ENCODE peak calls at places on chromosomes 6 and 20, in four cellular contexts. K is tibial nerve, V is upper lobe of left lung, D is ovary. N is an unnamed sample.

GRCh38 chr6:147005499-147005898 is 198.7 kb upstream of the STXBP5 start:
- DNase-seq in V (no peak), D (no peak), K (no peak), N (no peak)

GRCh38 chr6:50655848-50656453 is 57.4 kb upstream of the TFAP2D start:
- DNase-seq in V (no peak), K (no peak), D (no peak), N (no peak)

GRCh38 chr6:40803897-40804702 is 216.9 kb upstream of the LRFN2 start:
- DNase-seq in D (no peak), K (no peak), V (no peak), N (no peak)

GRCh38 chr6:125129354-125129753 is 24.2 kb upstream of the TPD52L1 start:
- DNase-seq in D (no peak), V (no peak), K (no peak), N (no peak)

GRCh38 chr20:62276448-62276847 is 26.3 kb upstream of the ADRM1 start:
- DNase-seq in K (no peak), V (no peak), D (no peak), N (no peak)

GRCh38 chr20:46112430-46113020 is 5.6 kb upstream of the CD40 start:
- DNase-seq in D (no peak), V (no peak), K (no peak), N (no peak)

GRCh38 chr6:136289327-136289578 is 393 bp downstream of the BCLAF1 start:
- DNase-seq in K (peak), D (peak), V (peak), N (peak)

GRCh38 chr20:64069209-64069613 is 6.2 kb downstream of the TCEA2 start:
- DNase-seq in K (no peak), D (no peak), V (peak), N (no peak)

GRCh38 chr6:128554302-128554701 is 33.9 kb upstream of the PTPRK start:
- DNase-seq in V (no peak), D (no peak), K (no peak), N (no peak)

GRCh38 chr20:40322941-40323340 is 366.1 kb downstream of the MAFB start:
- DNase-seq in D (no peak), K (no peak), V (no peak), N (no peak)

GRCh38 chr6:159777240-159777904 is 12.0 kb downstream of the TCP1 start:
- DNase-seq in V (no peak), D (no peak), K (no peak), N (no peak)

GRCh38 chr20:44221368-44221767 is 10.8 kb upstream of the OSER1 start:
- DNase-seq in V (no peak), K (no peak), D (no peak), N (no peak)

GRCh38 chr20:44222027-44222426 is 11.5 kb upstream of the OSER1 start:
- DNase-seq in D (no peak), V (no peak), K (no peak), N (no peak)

GRCh38 chr20:44224651-44225050 is 14.1 kb upstream of the OSER1 start:
- DNase-seq in V (no peak), K (no peak), D (no peak), N (no peak)

GRCh38 chr20:44223721-44224120 is 13.2 kb upstream of the OSER1 start:
- DNase-seq in D (no peak), V (no peak), K (no peak), N (no peak)

GRCh38 chr20:44222969-44223368 is 12.4 kb upstream of the OSER1 start:
- DNase-seq in V (no peak), D (no peak), K (no peak), N (no peak)
- TF ChIP-seq CTCF in V (no peak), D (no peak), K (no peak), N (no peak)

DNA sequence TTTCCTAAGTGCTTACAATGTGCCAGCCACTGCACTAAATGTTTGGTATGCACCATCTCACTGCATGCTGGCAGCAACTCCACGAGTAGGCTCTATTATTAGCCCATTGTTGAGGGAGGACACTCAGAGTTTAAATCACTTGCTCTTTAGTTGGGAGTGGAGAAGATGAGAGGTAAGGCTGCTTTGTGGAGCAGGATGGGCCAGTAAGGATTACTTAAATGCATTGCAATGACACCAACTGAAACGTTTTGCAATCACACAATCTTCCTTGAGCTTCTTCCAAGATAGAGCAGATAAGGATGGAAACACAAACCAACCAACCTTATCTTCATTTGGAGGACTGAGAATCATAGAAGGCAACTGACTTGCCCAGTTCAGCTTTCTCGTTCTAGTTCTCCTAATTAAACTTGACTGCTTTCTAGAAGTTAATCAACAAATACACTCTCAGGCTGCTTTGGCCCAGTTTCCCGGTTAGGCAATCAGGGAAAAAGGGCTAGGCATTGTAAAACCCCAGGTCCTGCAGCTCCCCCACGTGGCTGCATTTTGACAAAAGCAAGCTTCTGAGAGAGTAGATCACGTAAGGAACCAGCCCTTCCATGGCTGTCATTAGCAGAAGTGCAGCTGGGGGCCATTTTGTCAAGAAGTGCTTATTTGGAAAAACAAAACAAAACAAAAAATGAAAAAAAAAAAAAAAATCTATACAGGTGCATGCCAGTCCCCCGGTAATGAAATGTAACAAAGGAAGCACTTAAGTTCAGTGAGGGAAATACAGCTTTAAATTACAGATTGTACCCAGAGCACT is 130.6 kb downstream of the BCAS1 start:
- DNase-seq in D (peak), V (no peak), K (peak), N (peak)
- TF ChIP-seq POLR2A in D (no peak), V (no peak), K (no peak), N (no peak)

GRCh38 chr6:82257088-82257774 is 9.7 kb upstream of the IBTK start:
- DNase-seq in D (no peak), K (no peak), V (no peak), N (no peak)
- TF ChIP-seq CTCF in D (no peak), K (no peak), V (no peak), N (no peak)

GRCh38 chr20:32820000-32820697 is 395 bp downstream of the MAPRE1 start:
- DNase-seq in D (peak), V (peak), K (peak), N (no peak)
- TF ChIP-seq POLR2A in D (peak), V (no peak), K (peak), N (no peak)

DNA sequence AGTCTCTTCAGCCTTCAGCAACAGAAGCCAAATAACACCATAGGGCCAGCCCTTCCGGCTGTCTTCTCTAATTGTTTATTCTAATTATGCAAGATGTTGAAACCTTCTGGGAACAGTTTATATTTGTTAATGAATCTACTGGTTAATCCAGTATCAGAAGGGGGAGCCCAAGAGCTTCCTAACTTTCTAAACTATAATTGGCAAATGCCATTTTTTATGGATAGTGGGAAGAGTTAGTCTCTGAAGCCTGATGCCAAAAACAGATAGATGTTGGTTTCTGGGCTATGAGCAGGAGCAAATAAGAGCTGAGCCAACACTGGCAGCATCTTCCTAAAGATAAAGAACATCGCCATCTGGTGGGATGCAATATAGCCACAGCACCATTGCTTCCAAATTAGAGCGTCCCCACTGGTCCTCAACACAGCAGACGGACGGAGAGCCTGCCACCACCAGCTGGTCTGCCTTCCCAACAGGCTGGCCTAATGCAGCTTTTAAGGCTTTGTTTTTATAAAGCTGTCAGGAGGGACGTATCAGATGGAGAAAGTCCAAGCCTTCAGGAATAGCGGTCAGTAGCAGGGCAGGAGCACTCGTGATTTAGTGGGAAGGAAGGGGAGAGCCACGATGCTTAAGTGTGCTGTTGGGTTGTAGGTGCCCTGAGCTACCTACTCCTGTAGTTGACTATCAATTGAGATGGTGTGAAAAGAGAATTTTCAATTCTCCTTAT is 118.8 kb downstream of the RALGAPA2 start:
- DNase-seq in V (no peak), D (peak), K (peak), N (no peak)
- TF ChIP-seq CTCF in V (peak), D (peak), K (peak), N (peak)

DNA sequence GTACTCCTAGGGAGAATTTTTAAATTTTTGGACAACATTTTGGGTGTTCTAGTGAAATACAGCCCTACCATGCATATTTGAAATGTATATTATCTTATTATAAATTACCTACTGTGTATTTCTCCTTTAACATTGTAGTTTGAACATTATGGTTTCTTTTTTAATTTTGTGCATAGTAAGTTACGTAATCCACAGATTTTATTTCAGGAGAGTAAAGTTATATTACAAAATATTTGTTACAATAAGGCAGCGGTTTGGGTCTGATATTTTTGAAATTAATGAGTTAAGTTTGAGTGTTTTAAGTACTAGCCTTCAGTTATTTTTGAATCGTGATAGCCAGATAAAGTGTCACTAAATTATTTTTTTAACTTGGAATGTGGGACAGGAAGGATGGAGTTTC is 7.3 kb upstream of the SOX4 start:
- DNase-seq in D (no peak), K (no peak), V (no peak), N (no peak)
- TF ChIP-seq POLR2A in D (no peak), K (no peak), V (no peak), N (no peak)

GRCh38 chr20:36281785-36282380 is 24.3 kb upstream of the DLGAP4 start:
- DNase-seq in D (no peak), V (no peak), K (no peak), N (no peak)

GRCh38 chr20:36284751-36285150 is 21.4 kb upstream of the DLGAP4 start:
- DNase-seq in V (no peak), D (no peak), K (no peak), N (no peak)

GRCh38 chr20:36285746-36286447 is 20.2 kb upstream of the DLGAP4 start:
- DNase-seq in D (no peak), V (no peak), K (no peak), N (no peak)
- TF ChIP-seq CTCF in D (no peak), V (no peak), K (no peak), N (no peak)

GRCh38 chr6:27388293-27389197 is at the start of gene ZNF391:
- DNase-seq in K (peak), V (peak), D (peak), N (peak)
- TF ChIP-seq POLR2A in K (no peak), V (peak), D (no peak), N (no peak)

GRCh38 chr6:155152211-155153076 is 111.4 kb upstream of the CLDN20 start:
- DNase-seq in D (no peak), K (no peak), V (peak), N (no peak)
- TF ChIP-seq CTCF in D (no peak), K (no peak), V (no peak), N (no peak)

N was measured in breast epithelium.